ENCODE peak calls at places on chromosome 9, in six cellular contexts. One of them, this sample, is unnamed.

GRCh38 chr9:89207026-89207425 is 28.4 kb upstream of the SHC3 start:
- DNase-seq in epithelial cell of esophagus: no peak
- DNase-seq in CD8-positive, alpha-beta T cell: no peak
- DNase-seq in fibroblast of villous mesenchyme: no peak
- DNase-seq in left ventricle myocardium inferior: no peak
- DNase-seq in spleen: no peak
- DNase-seq in this sample: no peak

GRCh38 chr9:82532504-82532903 is 530.4 kb downstream of the RASEF start:
- DNase-seq in CD8-positive, alpha-beta T cell: no peak
- DNase-seq in fibroblast of villous mesenchyme: no peak
- DNase-seq in left ventricle myocardium inferior: no peak
- DNase-seq in spleen: no peak
- DNase-seq in epithelial cell of esophagus: peak
- DNase-seq in this sample: no peak

GRCh38 chr9:93088656-93089015 is 7.4 kb upstream of the CARD19 start:
- DNase-seq in epithelial cell of esophagus: no peak
- DNase-seq in spleen: peak
- DNase-seq in CD8-positive, alpha-beta T cell: no peak
- DNase-seq in fibroblast of villous mesenchyme: no peak
- DNase-seq in left ventricle myocardium inferior: no peak
- DNase-seq in this sample: no peak

GRCh38 chr9:129458663-129459549 is 162.0 kb downstream of the C9orf50 start:
- DNase-seq in left ventricle myocardium inferior: peak
- DNase-seq in epithelial cell of esophagus: no peak
- DNase-seq in CD8-positive, alpha-beta T cell: peak
- DNase-seq in spleen: peak
- DNase-seq in fibroblast of villous mesenchyme: no peak
- DNase-seq in this sample: peak

GRCh38 chr9:14309403-14309802 is 4.5 kb downstream of the NFIB start:
- DNase-seq in left ventricle myocardium inferior: no peak
- DNase-seq in spleen: no peak
- DNase-seq in CD8-positive, alpha-beta T cell: no peak
- DNase-seq in fibroblast of villous mesenchyme: peak
- DNase-seq in epithelial cell of esophagus: no peak
- DNase-seq in this sample: peak

GRCh38 chr9:134947265-134947955 is 29.7 kb upstream of the FCN1 start:
- DNase-seq in fibroblast of villous mesenchyme: no peak
- DNase-seq in left ventricle myocardium inferior: no peak
- DNase-seq in CD8-positive, alpha-beta T cell: no peak
- DNase-seq in spleen: no peak
- DNase-seq in epithelial cell of esophagus: no peak
- DNase-seq in this sample: no peak

GRCh38 chr9:124769451-124770358 is 1.4 kb downstream of the NR6A1 start:
- DNase-seq in fibroblast of villous mesenchyme: peak
- DNase-seq in left ventricle myocardium inferior: no peak
- DNase-seq in epithelial cell of esophagus: no peak
- DNase-seq in CD8-positive, alpha-beta T cell: no peak
- DNase-seq in spleen: peak
- DNase-seq in this sample: no peak

GRCh38 chr9:121577201-121577600 is 74.2 kb upstream of the DAB2IP start:
- DNase-seq in epithelial cell of esophagus: no peak
- DNase-seq in fibroblast of villous mesenchyme: no peak
- DNase-seq in CD8-positive, alpha-beta T cell: no peak
- DNase-seq in left ventricle myocardium inferior: peak
- DNase-seq in spleen: no peak
- DNase-seq in this sample: no peak

GRCh38 chr9:124708633-124709032 is 62.5 kb downstream of the NR6A1 start:
- DNase-seq in spleen: no peak
- DNase-seq in fibroblast of villous mesenchyme: peak
- DNase-seq in left ventricle myocardium inferior: no peak
- DNase-seq in epithelial cell of esophagus: peak
- DNase-seq in CD8-positive, alpha-beta T cell: no peak
- DNase-seq in this sample: peak

GRCh38 chr9:89602978-89603628 is 1.7 kb upstream of the GADD45G start:
- DNase-seq in CD8-positive, alpha-beta T cell: peak
- DNase-seq in epithelial cell of esophagus: peak
- DNase-seq in spleen: peak
- DNase-seq in left ventricle myocardium inferior: peak
- DNase-seq in fibroblast of villous mesenchyme: peak
- DNase-seq in this sample: peak

GRCh38 chr9:15909297-15909696 is 356.5 kb downstream of the CCDC171 start:
- DNase-seq in spleen: no peak
- DNase-seq in fibroblast of villous mesenchyme: peak
- DNase-seq in epithelial cell of esophagus: no peak
- DNase-seq in CD8-positive, alpha-beta T cell: no peak
- DNase-seq in left ventricle myocardium inferior: no peak
- DNase-seq in this sample: no peak

GRCh38 chr9:70868044-70868443 is 253.4 kb downstream of the TRPM3 start:
- DNase-seq in left ventricle myocardium inferior: no peak
- DNase-seq in epithelial cell of esophagus: no peak
- DNase-seq in CD8-positive, alpha-beta T cell: no peak
- DNase-seq in fibroblast of villous mesenchyme: no peak
- DNase-seq in spleen: no peak
- DNase-seq in this sample: no peak

GRCh38 chr9:77912895-77913693 is 118.5 kb downstream of the GNAQ start:
- DNase-seq in left ventricle myocardium inferior: no peak
- DNase-seq in fibroblast of villous mesenchyme: no peak
- DNase-seq in CD8-positive, alpha-beta T cell: no peak
- DNase-seq in spleen: no peak
- DNase-seq in epithelial cell of esophagus: peak
- DNase-seq in this sample: peak

DNA sequence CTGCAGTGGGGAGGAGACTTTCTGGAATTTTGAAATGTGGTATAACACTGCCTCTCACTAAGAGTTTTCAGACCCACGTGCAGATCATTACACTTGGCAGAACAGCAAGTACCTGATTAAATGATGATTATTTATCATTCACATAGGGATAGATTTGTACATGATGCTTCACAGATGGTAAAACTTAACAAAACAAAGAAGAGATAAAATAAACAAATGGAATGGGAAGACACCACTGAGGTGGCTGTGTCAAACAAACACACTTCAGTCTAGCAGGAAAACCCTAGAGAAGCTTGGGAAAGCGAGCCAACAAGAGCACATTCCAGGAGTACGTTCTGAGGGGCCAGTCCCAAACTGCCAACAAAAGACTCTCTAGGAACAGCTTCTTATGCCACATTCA is 1.8 kb downstream of the MED27 start:
- DNase-seq in spleen: no peak
- DNase-seq in CD8-positive, alpha-beta T cell: no peak
- DNase-seq in left ventricle myocardium inferior: no peak
- DNase-seq in fibroblast of villous mesenchyme: peak
- DNase-seq in epithelial cell of esophagus: no peak
- DNase-seq in this sample: no peak
- H3K4me3 ChIP-seq in spleen: no peak
- H3K4me3 ChIP-seq in CD8-positive, alpha-beta T cell: no peak
- H3K4me3 ChIP-seq in left ventricle myocardium inferior: peak
- H3K4me3 ChIP-seq in fibroblast of villous mesenchyme: peak
- H3K4me3 ChIP-seq in epithelial cell of esophagus: peak
- H3K4me3 ChIP-seq in this sample: peak

GRCh38 chr9:34589656-34590375 is at the start of gene CNTFR:
- DNase-seq in epithelial cell of esophagus: peak
- DNase-seq in fibroblast of villous mesenchyme: no peak
- DNase-seq in left ventricle myocardium inferior: peak
- DNase-seq in spleen: peak
- DNase-seq in CD8-positive, alpha-beta T cell: no peak
- DNase-seq in this sample: no peak

GRCh38 chr9:34588671-34589370 is 703 bp downstream of the CNTFR start:
- DNase-seq in fibroblast of villous mesenchyme: no peak
- DNase-seq in left ventricle myocardium inferior: no peak
- DNase-seq in epithelial cell of esophagus: no peak
- DNase-seq in CD8-positive, alpha-beta T cell: no peak
- DNase-seq in spleen: peak
- DNase-seq in this sample: no peak

GRCh38 chr9:34591091-34591910 is 1.8 kb upstream of the CNTFR start:
- DNase-seq in spleen: peak
- DNase-seq in left ventricle myocardium inferior: peak
- DNase-seq in fibroblast of villous mesenchyme: peak
- DNase-seq in epithelial cell of esophagus: peak
- DNase-seq in CD8-positive, alpha-beta T cell: peak
- DNase-seq in this sample: peak

GRCh38 chr9:34590376-34591090 is 1.0 kb upstream of the CNTFR start:
- DNase-seq in epithelial cell of esophagus: peak
- DNase-seq in left ventricle myocardium inferior: no peak
- DNase-seq in fibroblast of villous mesenchyme: no peak
- DNase-seq in spleen: peak
- DNase-seq in CD8-positive, alpha-beta T cell: no peak
- DNase-seq in this sample: no peak

GRCh38 chr9:34589371-34589655 is 211 bp downstream of the CNTFR start:
- DNase-seq in CD8-positive, alpha-beta T cell: no peak
- DNase-seq in fibroblast of villous mesenchyme: no peak
- DNase-seq in left ventricle myocardium inferior: no peak
- DNase-seq in spleen: no peak
- DNase-seq in epithelial cell of esophagus: no peak
- DNase-seq in this sample: no peak
- H3K4me3 ChIP-seq in CD8-positive, alpha-beta T cell: no peak
- H3K4me3 ChIP-seq in fibroblast of villous mesenchyme: no peak
- H3K4me3 ChIP-seq in left ventricle myocardium inferior: peak
- H3K4me3 ChIP-seq in spleen: peak
- H3K4me3 ChIP-seq in epithelial cell of esophagus: no peak
- H3K4me3 ChIP-seq in this sample: no peak

DNA sequence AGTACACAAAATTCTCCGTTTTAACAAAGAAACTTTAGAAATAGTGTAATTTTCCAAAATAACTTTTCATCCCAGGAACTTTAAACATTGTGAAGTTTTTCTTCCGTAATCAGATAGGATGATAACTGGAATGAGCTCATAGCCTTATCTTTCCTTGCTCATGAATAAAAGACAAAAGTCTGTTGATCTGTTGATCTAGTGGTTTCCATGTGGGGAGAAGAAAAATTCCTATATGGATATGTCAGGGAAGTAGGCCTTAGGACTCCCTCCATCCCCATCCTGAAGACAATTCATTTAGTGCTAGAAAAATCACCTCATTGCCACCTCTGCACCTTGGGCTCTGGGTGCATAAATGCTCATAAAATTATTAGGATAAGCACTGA is 266.6 kb downstream of the SMARCA2 start:
- DNase-seq in epithelial cell of esophagus: no peak
- DNase-seq in CD8-positive, alpha-beta T cell: no peak
- DNase-seq in spleen: no peak
- DNase-seq in left ventricle myocardium inferior: no peak
- DNase-seq in fibroblast of villous mesenchyme: peak
- DNase-seq in this sample: peak
- H3K4me3 ChIP-seq in epithelial cell of esophagus: no peak
- H3K4me3 ChIP-seq in CD8-positive, alpha-beta T cell: no peak
- H3K4me3 ChIP-seq in spleen: no peak
- H3K4me3 ChIP-seq in left ventricle myocardium inferior: no peak
- H3K4me3 ChIP-seq in fibroblast of villous mesenchyme: no peak
- H3K4me3 ChIP-seq in this sample: no peak

DNA sequence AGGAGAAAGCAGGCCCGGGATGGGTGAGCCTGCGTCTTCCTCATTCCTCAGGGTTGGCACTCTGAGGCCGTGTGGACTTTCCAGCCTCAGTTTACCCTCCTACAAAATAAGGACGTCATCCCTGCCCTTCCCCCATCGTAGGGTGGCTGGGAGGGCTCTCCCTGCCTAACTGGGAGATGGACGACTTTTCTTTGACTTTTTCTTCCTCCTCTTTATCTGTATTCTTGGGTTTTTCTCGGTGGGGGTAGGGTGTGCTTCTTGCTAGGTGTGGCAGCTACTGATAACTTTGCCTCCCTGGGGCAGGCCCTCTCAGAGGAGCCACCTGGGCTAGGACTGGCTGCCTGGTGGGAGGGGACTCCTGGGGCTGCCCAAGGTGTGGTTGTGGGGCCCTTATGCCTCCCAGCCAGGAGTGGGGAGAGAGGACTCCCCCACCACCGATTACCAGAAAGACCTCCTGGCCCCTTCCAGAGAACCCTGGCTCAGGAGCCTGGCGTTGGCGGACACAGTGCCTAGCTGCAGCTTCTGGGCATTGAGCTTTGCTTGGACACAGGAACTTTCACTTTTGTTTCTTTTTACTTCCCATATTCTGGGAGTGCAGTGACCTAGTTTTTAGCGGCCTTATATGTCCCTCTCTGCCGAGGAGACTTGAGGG is 6.1 kb downstream of the GLIPR2 start:
- DNase-seq in CD8-positive, alpha-beta T cell: no peak
- DNase-seq in spleen: peak
- DNase-seq in left ventricle myocardium inferior: no peak
- DNase-seq in fibroblast of villous mesenchyme: peak
- DNase-seq in epithelial cell of esophagus: no peak
- DNase-seq in this sample: no peak
- H3K4me3 ChIP-seq in CD8-positive, alpha-beta T cell: peak
- H3K4me3 ChIP-seq in spleen: peak
- H3K4me3 ChIP-seq in left ventricle myocardium inferior: peak
- H3K4me3 ChIP-seq in fibroblast of villous mesenchyme: no peak
- H3K4me3 ChIP-seq in epithelial cell of esophagus: no peak
- H3K4me3 ChIP-seq in this sample: no peak

DNA sequence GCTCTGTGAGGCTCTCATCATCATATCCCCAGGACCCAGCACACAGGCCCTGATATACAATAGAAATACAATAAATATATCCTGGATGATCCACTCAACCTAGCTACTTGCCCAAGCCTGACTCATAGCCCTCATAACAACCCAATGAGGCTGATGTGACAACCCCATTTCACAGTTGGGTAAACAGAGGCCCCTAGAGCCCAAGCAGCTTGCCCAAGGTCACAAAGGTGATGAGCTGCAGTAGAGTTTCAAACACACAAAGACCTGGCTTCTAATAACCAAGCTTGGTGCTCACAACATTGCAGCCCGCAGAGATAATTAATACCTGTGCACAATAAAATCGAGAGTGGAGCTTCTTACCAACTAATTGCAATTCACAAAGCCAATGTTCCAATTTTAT is 3.2 kb upstream of the AKNA start:
- DNase-seq in CD8-positive, alpha-beta T cell: no peak
- DNase-seq in left ventricle myocardium inferior: no peak
- DNase-seq in fibroblast of villous mesenchyme: no peak
- DNase-seq in epithelial cell of esophagus: no peak
- DNase-seq in spleen: no peak
- DNase-seq in this sample: no peak
- H3K4me3 ChIP-seq in CD8-positive, alpha-beta T cell: no peak
- H3K4me3 ChIP-seq in left ventricle myocardium inferior: no peak
- H3K4me3 ChIP-seq in fibroblast of villous mesenchyme: no peak
- H3K4me3 ChIP-seq in epithelial cell of esophagus: no peak
- H3K4me3 ChIP-seq in spleen: no peak
- H3K4me3 ChIP-seq in this sample: no peak

GRCh38 chr9:91515074-91515687 is 91.5 kb upstream of the NFIL3 start:
- DNase-seq in spleen: no peak
- DNase-seq in CD8-positive, alpha-beta T cell: no peak
- DNase-seq in left ventricle myocardium inferior: peak
- DNase-seq in epithelial cell of esophagus: peak
- DNase-seq in fibroblast of villous mesenchyme: peak
- DNase-seq in this sample: peak
- H3K4me3 ChIP-seq in spleen: no peak
- H3K4me3 ChIP-seq in CD8-positive, alpha-beta T cell: no peak
- H3K4me3 ChIP-seq in left ventricle myocardium inferior: peak
- H3K4me3 ChIP-seq in epithelial cell of esophagus: no peak
- H3K4me3 ChIP-seq in fibroblast of villous mesenchyme: peak
- H3K4me3 ChIP-seq in this sample: peak

DNA sequence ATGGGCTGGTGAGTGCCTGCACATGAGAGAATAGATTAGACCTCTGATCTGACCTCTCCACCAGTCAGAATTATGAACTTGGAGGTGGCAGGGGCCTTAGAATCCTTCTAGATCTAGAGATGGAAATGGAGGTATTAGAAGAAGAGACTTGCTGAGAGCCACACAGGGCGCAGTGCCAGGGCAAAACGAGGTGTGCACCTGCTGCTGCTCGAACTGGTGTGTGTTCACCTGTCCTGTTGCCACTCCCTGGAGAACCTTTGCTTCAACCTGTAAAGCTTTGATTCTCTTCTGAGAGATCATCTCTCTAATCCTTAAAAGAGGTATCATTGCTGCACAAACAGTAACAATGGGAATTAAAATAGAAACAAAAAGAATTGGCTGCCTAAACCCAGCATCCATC is 24.9 kb downstream of the FRMPD1 start:
- DNase-seq in epithelial cell of esophagus: no peak
- DNase-seq in left ventricle myocardium inferior: no peak
- DNase-seq in fibroblast of villous mesenchyme: no peak
- DNase-seq in CD8-positive, alpha-beta T cell: no peak
- DNase-seq in spleen: no peak
- DNase-seq in this sample: no peak
- H3K4me3 ChIP-seq in epithelial cell of esophagus: no peak
- H3K4me3 ChIP-seq in left ventricle myocardium inferior: no peak
- H3K4me3 ChIP-seq in fibroblast of villous mesenchyme: no peak
- H3K4me3 ChIP-seq in CD8-positive, alpha-beta T cell: no peak
- H3K4me3 ChIP-seq in spleen: no peak
- H3K4me3 ChIP-seq in this sample: no peak